ENCODE peak calls at places on chromosomes 11 and 22, in six cellular contexts. Z, U, M, Q, D and L are unnamed samples.

GRCh38 chr11:16603890-16604783 is 134.3 kb upstream of the C11orf58 start:
- DNase-seq in Z (peak), U (peak), M (peak), Q (peak), D (peak), L (peak)

GRCh38 chr22:17847360-17848078 is 73.2 kb upstream of the BID start:
- DNase-seq in Z (no peak), U (peak), M (no peak), Q (no peak), D (no peak), L (no peak)

GRCh38 chr22:46425011-46425410 is 89.5 kb downstream of the TRMU start:
- DNase-seq in Z (peak), U (no peak), M (no peak), Q (no peak), D (no peak), L (peak)

GRCh38 chr11:75946531-75947530 is 131.8 kb downstream of the UVRAG start:
- DNase-seq in Z (peak), U (peak), M (no peak), Q (no peak), D (peak), L (peak)

GRCh38 chr11:17479284-17480214 is 2.9 kb upstream of the ABCC8 start:
- DNase-seq in Z (no peak), U (peak), M (peak), Q (peak), D (peak), L (peak)

GRCh38 chr11:2202071-2202899 is 30.7 kb upstream of the TH start:
- DNase-seq in Z (no peak), U (peak), M (no peak), Q (no peak), D (no peak), L (no peak)

GRCh38 chr11:87722756-87723599 is 452.3 kb downstream of the RAB38 start:
- DNase-seq in Z (peak), U (peak), M (no peak), Q (peak), D (peak), L (no peak)

GRCh38 chr11:126109941-126110731 is 47.5 kb upstream of the CDON start:
- DNase-seq in Z (peak), U (no peak), M (no peak), Q (no peak), D (no peak), L (peak)

GRCh38 chr11:103970850-103971249 is 65.6 kb upstream of the DDI1 start:
- DNase-seq in Z (no peak), U (no peak), M (no peak), Q (no peak), D (no peak), L (no peak)

GRCh38 chr11:78164471-78164870 is 24.0 kb downstream of the KCTD21 start:
- DNase-seq in Z (no peak), U (no peak), M (no peak), Q (no peak), D (no peak), L (no peak)

GRCh38 chr11:124026498-124026897 is at the start of gene OR10G8:
- DNase-seq in Z (no peak), U (no peak), M (no peak), Q (no peak), D (no peak), L (no peak)

GRCh38 chr22:38950527-38951111 is 6.8 kb upstream of the APOBEC3A start:
- DNase-seq in Z (no peak), U (no peak), M (no peak), Q (no peak), D (no peak), L (no peak)

GRCh38 chr11:66878554-66878953 is 21.7 kb downstream of the LRFN4 start:
- DNase-seq in Z (peak), U (no peak), M (no peak), Q (no peak), D (no peak), L (no peak)

GRCh38 chr11:133797542-133797941 is 47.8 kb downstream of the SPATA19 start:
- DNase-seq in Z (no peak), U (no peak), M (no peak), Q (no peak), D (peak), L (no peak)

GRCh38 chr22:44182591-44183588 is 2.2 kb downstream of the PARVG start:
- DNase-seq in Z (no peak), U (no peak), M (no peak), Q (no peak), D (no peak), L (no peak)

GRCh38 chr11:34068098-34068497 is 16.6 kb downstream of the CAPRIN1 start:
- DNase-seq in Z (peak), U (no peak), M (no peak), Q (no peak), D (no peak), L (peak)

GRCh38 chr22:30309981-30310672 is 16.6 kb downstream of the TBC1D10A start:
- DNase-seq in Z (peak), U (no peak), M (no peak), Q (no peak), D (no peak), L (peak)
- H3K4me2 ChIP-seq in Z (peak), U (no peak), M (no peak), Q (no peak), D (no peak), L (no peak)

DNA sequence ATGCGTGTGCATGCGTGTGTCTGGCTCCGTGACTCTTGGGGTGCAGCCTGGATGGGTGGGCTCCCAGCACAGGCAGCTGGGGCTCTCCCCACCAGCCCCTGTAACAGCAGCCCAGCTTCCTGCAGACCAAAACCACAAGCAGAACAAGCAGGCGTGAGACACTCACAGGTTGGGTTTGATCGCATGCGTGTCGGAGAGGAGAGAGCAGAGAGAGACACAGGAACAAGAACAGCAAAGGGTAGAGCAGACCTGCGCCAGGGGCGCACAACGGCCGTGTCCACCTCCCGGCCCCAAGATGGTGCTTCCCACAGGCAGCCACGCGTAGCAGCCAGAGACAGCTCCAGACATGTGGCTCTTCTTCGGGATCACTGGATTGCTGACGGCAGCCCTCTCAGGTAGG is at the start of gene CD6:
- DNase-seq in Z (no peak), U (no peak), M (no peak), Q (no peak), D (no peak), L (no peak)
- H2BK15ac ChIP-seq in Z (no peak), U (no peak), M (no peak), Q (no peak), D (no peak), L (no peak)

GRCh38 chr22:36182871-36183270 is 18.7 kb downstream of the APOL4 start:
- DNase-seq in Z (no peak), U (no peak), M (no peak), Q (no peak), D (no peak), L (no peak)
- H2BK120ac ChIP-seq in Z (no peak), U (no peak), M (no peak), Q (no peak), D (no peak), L (no peak)

GRCh38 chr11:111097191-111097590 is 148.3 kb upstream of the POU2AF2 start:
- DNase-seq in Z (peak), U (peak), M (no peak), Q (no peak), D (peak), L (peak)
- H3K4me2 ChIP-seq in Z (peak), U (no peak), M (no peak), Q (no peak), D (no peak), L (no peak)

GRCh38 chr22:48670317-48670716 is 1157.4 kb downstream of the BRD1 start:
- DNase-seq in Z (no peak), U (no peak), M (no peak), Q (no peak), D (no peak), L (no peak)

GRCh38 chr22:48670747-48671146 is 1156.9 kb downstream of the BRD1 start:
- DNase-seq in Z (no peak), U (no peak), M (no peak), Q (no peak), D (no peak), L (no peak)

GRCh38 chr22:48667289-48667688 is 1160.4 kb downstream of the BRD1 start:
- DNase-seq in Z (no peak), U (no peak), M (no peak), Q (no peak), D (no peak), L (no peak)

GRCh38 chr22:48666620-48667019 is 1161.1 kb downstream of the BRD1 start:
- DNase-seq in Z (no peak), U (no peak), M (no peak), Q (no peak), D (no peak), L (no peak)

DNA sequence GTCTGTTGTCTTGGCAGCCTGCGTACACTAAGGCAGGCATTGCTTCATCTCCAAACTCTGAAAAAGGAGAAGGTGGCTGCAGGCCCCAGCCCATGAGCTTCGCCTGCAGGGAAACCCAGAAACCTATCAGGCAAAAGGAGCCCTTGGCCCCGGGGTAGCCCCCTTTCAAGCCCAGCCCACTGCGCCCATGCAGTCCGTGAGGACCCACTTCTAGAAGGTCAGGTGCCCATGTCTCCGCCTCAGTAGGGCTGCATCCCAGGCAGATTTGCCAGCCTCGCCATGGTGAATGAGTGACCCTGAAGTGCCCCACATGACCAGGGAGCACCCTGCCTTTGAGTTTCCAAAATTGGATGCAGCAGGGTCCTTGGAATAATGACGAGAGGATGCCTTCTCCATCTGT is 1158.4 kb downstream of the BRD1 start:
- DNase-seq in Z (no peak), U (no peak), M (no peak), Q (no peak), D (no peak), L (no peak)
- H2BK15ac ChIP-seq in Z (no peak), U (no peak), M (no peak), Q (no peak), D (no peak), L (no peak)

GRCh38 chr11:120054016-120054752 is 83.7 kb downstream of the TRIM29 start:
- DNase-seq in Z (no peak), U (no peak), M (no peak), Q (no peak), D (peak), L (no peak)
- H2BK120ac ChIP-seq in Z (no peak), U (no peak), M (no peak), Q (peak), D (no peak), L (no peak)

DNA sequence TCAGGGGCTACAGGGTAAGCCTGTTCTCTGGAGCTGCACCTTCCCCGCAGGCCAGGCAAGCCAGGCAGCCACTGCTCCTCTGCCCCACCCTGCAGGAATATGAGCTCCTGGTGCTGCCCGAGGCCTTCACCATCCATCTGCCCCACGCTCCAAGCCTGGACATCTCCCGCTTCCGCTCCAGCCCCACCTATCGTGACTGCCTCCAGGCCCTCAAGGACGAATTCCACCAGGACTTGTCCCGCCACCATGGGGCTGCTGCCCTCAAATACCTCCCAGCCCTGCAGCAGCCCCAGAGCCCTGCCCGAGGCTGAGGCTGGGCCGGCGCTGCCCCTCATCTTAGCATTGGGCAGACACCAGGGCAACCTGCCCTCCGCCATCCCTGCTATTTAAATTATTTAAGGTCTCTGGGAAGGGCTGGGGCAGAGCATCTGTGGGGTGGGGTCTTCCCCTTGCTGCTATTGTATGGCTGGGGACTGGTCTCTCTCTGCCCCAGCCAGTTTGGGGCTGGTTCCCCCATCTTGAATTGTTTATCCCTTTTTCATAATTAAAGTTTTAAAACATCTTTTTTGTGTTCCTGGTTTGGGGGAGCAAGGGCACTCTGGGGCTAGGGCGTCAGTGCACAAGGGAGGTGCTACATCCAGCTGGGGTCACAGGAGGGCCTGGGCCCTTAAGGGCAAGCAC is 6.2 kb downstream of the LARGE2 start:
- DNase-seq in Z (no peak), U (no peak), M (no peak), Q (no peak), D (peak), L (no peak)
- H3K4me2 ChIP-seq in Z (no peak), U (no peak), M (no peak), Q (no peak), D (no peak), L (no peak)

GRCh38 chr22:32286290-32286840 is 31.2 kb upstream of the SLC5A4 start:
- DNase-seq in Z (no peak), U (peak), M (no peak), Q (no peak), D (no peak), L (no peak)
- H2BK15ac ChIP-seq in Z (no peak), U (no peak), M (no peak), Q (no peak), D (no peak), L (no peak)

GRCh38 chr11:57390535-57390934 is at the start of gene PRG2:
- DNase-seq in Z (no peak), U (peak), M (no peak), Q (no peak), D (no peak), L (no peak)

GRCh38 chr11:57391111-57391510 is 661 bp upstream of the PRG2 start:
- DNase-seq in Z (no peak), U (no peak), M (no peak), Q (no peak), D (no peak), L (no peak)

GRCh38 chr11:57391546-57391945 is 1.1 kb upstream of the PRG2 start:
- DNase-seq in Z (no peak), U (no peak), M (no peak), Q (no peak), D (no peak), L (no peak)

GRCh38 chr11:57387284-57388030 is 3.0 kb downstream of the PRG2 start:
- DNase-seq in Z (no peak), U (no peak), M (no peak), Q (no peak), D (no peak), L (no peak)

GRCh38 chr11:57386178-57386945 is 4.1 kb downstream of the PRG2 start:
- DNase-seq in Z (no peak), U (no peak), M (no peak), Q (no peak), D (no peak), L (no peak)
- H2BK120ac ChIP-seq in Z (no peak), U (no peak), M (no peak), Q (no peak), D (no peak), L (no peak)

GRCh38 chr22:36366291-36366708 is 21.5 kb downstream of the MYH9 start:
- DNase-seq in Z (peak), U (peak), M (no peak), Q (no peak), D (no peak), L (peak)

GRCh38 chr22:36367066-36367465 is 20.7 kb downstream of the MYH9 start:
- DNase-seq in Z (no peak), U (no peak), M (no peak), Q (no peak), D (no peak), L (no peak)

GRCh38 chr22:36363378-36363931 is 24.3 kb downstream of the MYH9 start:
- DNase-seq in Z (no peak), U (no peak), M (no peak), Q (no peak), D (no peak), L (no peak)

GRCh38 chr22:36364255-36365019 is 23.3 kb downstream of the MYH9 start:
- DNase-seq in Z (no peak), U (no peak), M (no peak), Q (no peak), D (no peak), L (peak)

GRCh38 chr22:36365020-36365411 is 22.8 kb downstream of the MYH9 start:
- DNase-seq in Z (peak), U (peak), M (no peak), Q (no peak), D (no peak), L (peak)
- H3K4me2 ChIP-seq in Z (peak), U (no peak), M (no peak), Q (no peak), D (no peak), L (peak)